ENCODE peak calls at places on chromosome 13, in four cellular contexts. Q, W, I and Y are unnamed samples.

GRCh38 chr13:34435338-34435737 is 506.7 kb upstream of the NBEA start:
- DNase-seq in I (no peak), W (no peak), Q (no peak), Y (peak; percentile 16)

GRCh38 chr13:102726430-102726829 is 31.6 kb upstream of the METTL21C start:
- DNase-seq in W (no peak), I (no peak), Q (no peak), Y (no peak)

GRCh38 chr13:102626928-102627327 is 30.1 kb downstream of the TPP2 start:
- DNase-seq in I (no peak), Q (no peak), W (no peak), Y (no peak)

GRCh38 chr13:100197591-100198365 is 108.9 kb downstream of the PCCA start:
- DNase-seq in W (no peak), Q (no peak), I (no peak), Y (no peak)

GRCh38 chr13:99005609-99006008 is 27.7 kb upstream of the DOCK9 start:
- DNase-seq in Q (no peak), I (no peak), W (no peak), Y (no peak)

GRCh38 chr13:50365683-50366391 is 350.6 kb downstream of the KCNRG start:
- DNase-seq in I (no peak), W (no peak), Q (no peak), Y (no peak)

GRCh38 chr13:107205318-107206112 is 637.6 kb upstream of the ARGLU1 start:
- DNase-seq in I (peak; percentile 10), Q (peak; percentile 66), W (peak; percentile 86), Y (peak; percentile 79)

GRCh38 chr13:20159646-20160345 is 1.1 kb downstream of the GJA3 start:
- DNase-seq in W (no peak), Q (peak; percentile 64), I (no peak), Y (no peak)

GRCh38 chr13:45768668-45769067 is 66.5 kb downstream of the CBY2 start:
- DNase-seq in I (no peak), W (no peak), Q (no peak), Y (no peak)

GRCh38 chr13:94673841-94674240 is 38.5 kb downstream of the SOX21 start:
- DNase-seq in I (no peak), Q (no peak), W (peak; percentile 42), Y (peak; percentile 39)

DNA sequence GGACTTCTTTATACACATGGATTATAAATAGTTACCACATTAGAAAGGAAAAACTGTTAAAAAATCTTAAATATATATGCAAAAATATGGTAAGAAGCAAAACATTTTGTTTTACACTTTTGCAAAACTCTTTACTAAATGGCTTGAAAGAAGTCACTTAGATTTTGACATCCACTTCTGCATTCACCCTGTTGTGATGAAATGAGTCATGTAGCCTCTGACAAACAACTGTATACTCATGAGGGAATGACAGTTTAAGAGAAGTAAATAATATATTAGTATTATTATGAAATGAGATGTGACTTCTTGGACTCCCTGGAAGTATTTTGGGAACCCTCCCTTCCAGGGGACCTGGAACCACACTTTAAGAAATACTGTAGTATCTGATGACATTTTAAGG is 275.6 kb downstream of the DACH1 start:
- DNase-seq in Q (no peak), I (no peak), W (no peak), Y (no peak)
- H3K56ac ChIP-seq in Q (no peak overlapping the region), I (no peak overlapping the region), W (no peak overlapping the region), Y (no peak overlapping the region)

DNA sequence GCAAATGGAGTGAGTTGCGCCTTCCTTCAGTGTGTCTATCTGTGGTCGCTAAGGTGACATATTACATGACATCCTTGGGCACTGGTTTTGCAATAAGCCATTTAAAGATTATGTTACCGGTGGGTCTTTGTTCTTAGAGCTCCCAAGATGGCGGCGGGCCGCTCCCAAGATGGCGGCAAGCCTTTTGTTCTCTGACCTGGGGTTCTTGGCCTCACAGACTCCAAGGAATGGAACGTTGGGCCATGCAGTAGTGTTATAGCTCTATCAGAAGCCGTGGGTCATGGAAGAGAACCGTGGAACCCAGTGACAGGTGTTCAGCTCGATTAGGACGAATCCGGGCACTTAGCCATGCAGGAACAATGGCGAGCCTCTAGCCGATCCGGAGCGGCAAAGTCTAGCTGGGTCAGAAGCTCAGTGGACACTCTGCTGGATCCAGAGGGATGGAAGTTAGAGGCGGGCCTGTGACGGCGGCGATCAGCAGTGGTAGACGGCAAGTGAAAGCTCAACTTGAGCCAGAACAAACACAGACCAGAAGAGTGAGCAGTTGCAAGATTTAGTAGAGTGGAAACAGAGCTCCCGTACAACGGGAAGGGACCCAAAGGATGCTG is 188.6 kb downstream of the TEX29 start:
- DNase-seq in W (no peak), Q (no peak), I (no peak), Y (no peak)
- H2BK15ac ChIP-seq in W (no peak overlapping the region), Q (no peak overlapping the region), I (no peak overlapping the region), Y (no peak overlapping the region)

GRCh38 chr13:114049026-114049425 is 75.2 kb upstream of the C13orf46 start:
- DNase-seq in I (no peak), Q (no peak), W (no peak), Y (no peak)

GRCh38 chr13:114047358-114047881 is 73.5 kb upstream of the C13orf46 start:
- DNase-seq in I (no peak), W (no peak), Q (peak; percentile 43), Y (no peak)

GRCh38 chr13:114050536-114051450 is 76.9 kb upstream of the C13orf46 start:
- DNase-seq in I (no peak), Q (no peak), W (no peak), Y (no peak)

GRCh38 chr13:114048463-114048862 is 74.6 kb upstream of the C13orf46 start:
- DNase-seq in Q (no peak), W (peak; percentile 77), I (no peak), Y (no peak)

GRCh38 chr13:114049626-114050101 is 75.8 kb upstream of the C13orf46 start:
- DNase-seq in Q (no peak), W (no peak), I (no peak), Y (no peak)
- H3K18ac ChIP-seq in Q (no peak overlapping the region), W (no peak overlapping the region), I (no peak overlapping the region), Y (no peak overlapping the region)

DNA sequence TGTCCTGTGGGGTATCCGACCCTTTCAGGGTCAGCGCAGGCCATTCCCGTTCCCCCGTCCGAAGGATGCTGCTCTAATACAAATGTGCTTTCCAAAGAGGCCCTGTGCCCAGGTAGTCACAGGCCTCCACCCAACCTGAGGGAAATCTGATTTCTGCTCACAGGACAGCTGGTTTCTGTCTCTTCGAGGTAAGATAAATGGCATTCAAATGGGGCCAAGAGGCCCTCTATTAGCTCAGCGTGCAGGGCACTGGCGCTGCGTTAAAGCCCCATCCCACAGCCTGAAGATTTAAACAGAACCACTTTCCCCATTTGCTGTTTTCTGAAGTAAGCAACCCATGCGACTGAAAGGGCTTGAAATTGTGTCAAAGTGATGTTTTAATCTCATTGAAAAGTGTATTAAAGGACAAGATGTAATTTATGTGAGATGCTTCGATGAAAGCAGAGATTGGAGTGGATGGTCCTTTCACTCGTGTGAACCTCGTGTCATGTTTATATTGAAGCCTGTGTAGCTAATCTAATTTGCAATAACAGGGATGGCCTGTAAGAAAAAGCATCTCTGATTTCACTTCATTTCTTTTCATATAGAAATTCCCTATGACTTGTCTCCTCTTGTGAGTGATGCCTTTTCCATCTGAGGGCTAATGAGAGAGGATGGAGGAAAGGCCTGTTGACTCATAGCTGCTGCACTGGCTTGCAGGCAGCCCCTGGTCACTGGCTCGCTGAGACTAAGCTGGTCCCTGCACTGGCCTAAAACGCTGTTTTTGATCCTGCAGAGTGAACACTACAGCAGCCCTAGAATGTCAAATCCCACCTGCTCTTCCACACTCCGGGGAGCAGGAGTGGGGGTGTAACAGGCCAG is 7.3 kb upstream of the SOX1 start:
- DNase-seq in I (no peak), Q (no peak), W (no peak), Y (no peak)
- H3K56ac ChIP-seq in I (no peak overlapping the region), Q (no peak overlapping the region), W (no peak overlapping the region), Y (no peak overlapping the region)